ENCODE peak calls at places on chromosomes 2 and 18, in six cellular contexts. D is IMR-90, M is neural progenitor cell, H is HCT116, B is ovary, E is heart left ventricle. S is an unnamed sample. For H3K4me1, the result is how much of the 10 kb centered on the place peaks cover.

GRCh38 chr2:56474412-56475158 is 290.8 kb downstream of the CCDC85A start:
- DNase-seq in D (no peak), M (no peak), H (no peak), B (no peak), E (no peak), S (no peak)

GRCh38 chr18:48036191-48036590 is 105.7 kb upstream of the SMAD2 start:
- DNase-seq in D (no peak), M (no peak), H (no peak), B (no peak), E (no peak), S (no peak)

GRCh38 chr2:69514406-69514805 is 77.2 kb upstream of the NFU1 start:
- DNase-seq in D (peak), M (peak), H (no peak), B (peak), E (peak), S (no peak)

GRCh38 chr18:54675076-54675475 is 84.0 kb downstream of the DYNAP start:
- DNase-seq in D (no peak), M (peak), H (no peak), B (no peak), E (no peak), S (no peak)

GRCh38 chr2:28347596-28347995 is 45.1 kb upstream of the FOSL2 start:
- DNase-seq in D (no peak), M (no peak), H (no peak), B (no peak), E (no peak), S (no peak)

GRCh38 chr2:120451334-120451733 is 105.4 kb downstream of the INHBB start:
- DNase-seq in D (no peak), M (no peak), H (no peak), B (no peak), E (no peak), S (no peak)

GRCh38 chr18:75538727-75539126 is 111.2 kb upstream of the SMIM21 start:
- DNase-seq in D (peak), M (no peak), H (no peak), B (no peak), E (no peak), S (no peak)

GRCh38 chr2:236875906-236876505 is 209.7 kb upstream of the COPS8 start:
- DNase-seq in D (no peak), M (no peak), H (no peak), B (no peak), E (no peak), S (no peak)

GRCh38 chr2:129730979-129731378 is 248.5 kb upstream of the RAB6C start:
- DNase-seq in D (no peak), M (no peak), H (no peak), B (no peak), E (no peak), S (no peak)

GRCh38 chr2:159168707-159169106 is 117.8 kb downstream of the WDSUB1 start:
- DNase-seq in D (peak), M (no peak), H (no peak), B (no peak), E (no peak), S (no peak)

GRCh38 chr18:26370037-26370436 is 143.8 kb downstream of the TAF4B start:
- DNase-seq in D (no peak), M (no peak), H (no peak), B (no peak), E (no peak), S (no peak)

GRCh38 chr2:151241224-151241623 is 20.4 kb downstream of the RBM43 start:
- DNase-seq in D (peak), M (no peak), H (no peak), B (no peak), E (no peak), S (no peak)

GRCh38 chr2:1769703-1770422 is 25.5 kb upstream of the PXDN start:
- DNase-seq in D (peak), M (peak), H (peak), B (peak), E (peak), S (no peak)

GRCh38 chr2:219570194-219570923 is 980 bp downstream of the OBSL1 start:
- DNase-seq in D (peak), M (peak), H (no peak), B (peak), E (no peak), S (no peak)

GRCh38 chr18:51137051-51137729 is 60.3 kb downstream of the MEX3C start:
- DNase-seq in D (no peak), M (no peak), H (no peak), B (no peak), E (no peak), S (no peak)

GRCh38 chr18:6785001-6785400 is 55.5 kb downstream of the ARHGAP28 start:
- DNase-seq in D (peak), M (no peak), H (no peak), B (no peak), E (no peak), S (no peak)

GRCh38 chr18:77099501-77100370 is 32.8 kb downstream of the MBP start:
- DNase-seq in D (no peak), M (no peak), H (no peak), B (no peak), E (no peak), S (no peak)

GRCh38 chr2:26900831-26901321 is 52.9 kb downstream of the DPYSL5 start:
- DNase-seq in D (no peak), M (peak), H (no peak), B (no peak), E (no peak), S (no peak)

GRCh38 chr18:45059695-45060094 is 379.0 kb downstream of the SETBP1 start:
- DNase-seq in D (peak), M (no peak), H (no peak), B (no peak), E (no peak), S (no peak)

GRCh38 chr2:74458957-74459290 is 686 bp downstream of the WBP1 start:
- DNase-seq in D (no peak), M (no peak), H (no peak), B (no peak), E (no peak), S (no peak)

GRCh38 chr2:201182650-201183372 is at the start of gene CASP10:
- DNase-seq in D (peak), M (peak), H (peak), B (no peak), E (no peak), S (no peak)

GRCh38 chr2:134466141-134466540 is 212.3 kb downstream of the MGAT5 start:
- DNase-seq in D (no peak), M (peak), H (peak), B (no peak), E (no peak), S (no peak)

GRCh38 chr2:58063641-58064040 is 17.0 kb downstream of the VRK2 start:
- DNase-seq in D (peak), M (no peak), H (no peak), B (no peak), E (no peak), S (no peak)

GRCh38 chr18:78526923-78527775 is 452.5 kb upstream of the SALL3 start:
- DNase-seq in D (no peak), M (peak), H (no peak), B (no peak), E (no peak), S (no peak)

GRCh38 chr2:157246212-157247067 is 11.1 kb upstream of the GALNT5 start:
- DNase-seq in D (peak), M (peak), H (peak), B (no peak), E (no peak), S (no peak)

GRCh38 chr2:167986223-167986622 is 261.2 kb downstream of the STK39 start:
- DNase-seq in D (peak), M (no peak), H (no peak), B (no peak), E (no peak), S (no peak)

GRCh38 chr2:19839438-19839837 is 62.3 kb downstream of the TTC32 start:
- DNase-seq in D (no peak), M (no peak), H (no peak), B (no peak), E (no peak), S (no peak)
- H3K4me1 ChIP-seq in D (under half), M (under half), H (under half), B (under half), E (under half), S (under half)

GRCh38 chr18:62334110-62334509 is 9.0 kb downstream of the TNFRSF11A start:
- DNase-seq in D (peak), M (no peak), H (no peak), B (no peak), E (no peak), S (no peak)
- H3K4me1 ChIP-seq in D (under half), M (under half), H (under half), B (under half), E (under half), S (under half)

DNA sequence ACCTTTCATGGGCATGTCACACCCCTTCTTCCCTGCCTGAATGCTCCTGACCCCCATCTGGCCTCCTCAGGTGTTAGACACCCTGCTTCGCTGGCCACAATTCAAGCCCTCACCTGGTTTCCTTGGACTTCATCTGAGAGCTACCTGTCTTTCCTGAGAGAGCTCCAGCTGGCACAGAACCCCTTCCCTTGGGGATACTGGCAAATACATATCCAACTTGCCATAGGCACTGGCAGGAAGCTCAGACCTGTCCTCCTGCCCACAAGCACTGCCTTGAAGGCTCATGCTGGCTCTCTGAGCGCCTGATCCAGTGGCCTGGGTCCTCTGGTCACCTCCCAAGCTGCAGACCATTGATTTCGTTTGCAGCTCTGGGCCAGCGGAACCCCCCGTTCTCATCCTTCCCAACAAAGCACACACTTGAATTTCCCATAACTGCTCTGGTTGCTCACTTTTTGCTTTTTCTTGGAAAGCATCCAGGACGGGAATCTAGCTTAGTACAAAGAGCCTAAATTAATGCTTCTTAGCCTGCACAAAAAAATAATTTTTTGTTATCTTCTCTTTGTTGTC is 74.2 kb upstream of the MAP4K3 start:
- DNase-seq in D (no peak), M (no peak), H (no peak), B (peak), E (peak), S (no peak)
- H3K4me1 ChIP-seq in D (under half), M (under half), H (under half), B (under half), E (half or more), S (under half)

GRCh38 chr2:217413193-217413592 is 553.3 kb upstream of the TNP1 start:
- DNase-seq in D (no peak), M (no peak), H (no peak), B (no peak), E (no peak), S (no peak)

GRCh38 chr2:217412299-217412698 is 552.4 kb upstream of the TNP1 start:
- DNase-seq in D (no peak), M (no peak), H (no peak), B (no peak), E (no peak), S (no peak)

GRCh38 chr2:217407466-217407865 is 547.6 kb upstream of the TNP1 start:
- DNase-seq in D (no peak), M (no peak), H (no peak), B (no peak), E (no peak), S (no peak)

GRCh38 chr2:217412721-217413120 is 552.9 kb upstream of the TNP1 start:
- DNase-seq in D (no peak), M (no peak), H (no peak), B (no peak), E (peak), S (no peak)

DNA sequence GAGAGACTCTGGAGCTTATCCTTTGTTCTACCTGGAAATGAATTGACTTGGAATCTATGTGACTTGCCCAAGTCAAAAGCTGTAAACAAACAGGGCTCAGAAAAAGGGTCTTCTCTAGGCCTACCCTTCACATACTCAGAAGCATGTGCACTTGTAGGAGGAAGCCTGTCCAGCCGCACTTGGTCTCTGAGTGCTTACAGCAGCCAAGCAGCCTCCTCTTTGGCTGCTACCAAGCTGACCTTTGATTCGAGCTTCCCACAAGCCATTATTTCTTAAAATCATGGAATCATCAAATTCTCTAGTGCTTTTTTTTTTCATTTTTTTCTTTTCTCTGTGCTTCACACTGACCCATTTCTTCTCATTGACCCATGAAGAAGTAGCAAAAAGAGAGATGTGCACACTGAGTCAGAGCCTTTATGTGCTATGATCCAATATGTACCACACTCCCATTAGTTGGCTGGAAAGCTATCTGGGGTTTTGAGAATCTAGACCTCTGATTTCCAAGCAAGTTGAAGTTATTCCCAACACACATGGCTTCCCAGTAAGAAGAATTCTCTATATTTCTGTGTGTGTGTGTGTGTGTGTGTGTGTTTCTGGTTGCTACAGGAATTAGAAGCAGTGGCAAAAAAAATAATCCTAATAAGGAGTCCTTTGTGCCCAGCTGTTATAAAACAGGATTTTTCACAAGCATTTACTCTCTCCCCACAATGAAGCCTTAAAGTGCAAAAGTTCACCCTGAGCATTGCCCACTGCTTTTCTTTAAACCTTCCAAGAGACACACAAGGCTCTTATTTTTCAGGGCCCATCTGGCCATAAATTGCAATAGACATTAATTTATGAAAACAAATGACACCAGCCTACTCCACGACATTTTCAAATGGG is 550.3 kb upstream of the TNP1 start:
- DNase-seq in D (no peak), M (no peak), H (no peak), B (peak), E (no peak), S (no peak)
- H3K4me1 ChIP-seq in D (under half), M (under half), H (under half), B (under half), E (under half), S (under half)

GRCh38 chr2:95039978-95040377 is 14.5 kb downstream of the MAL start:
- DNase-seq in D (no peak), M (no peak), H (no peak), B (no peak), E (no peak), S (no peak)
- H3K4me1 ChIP-seq in D (under half), M (under half), H (under half), B (under half), E (under half), S (under half)

DNA sequence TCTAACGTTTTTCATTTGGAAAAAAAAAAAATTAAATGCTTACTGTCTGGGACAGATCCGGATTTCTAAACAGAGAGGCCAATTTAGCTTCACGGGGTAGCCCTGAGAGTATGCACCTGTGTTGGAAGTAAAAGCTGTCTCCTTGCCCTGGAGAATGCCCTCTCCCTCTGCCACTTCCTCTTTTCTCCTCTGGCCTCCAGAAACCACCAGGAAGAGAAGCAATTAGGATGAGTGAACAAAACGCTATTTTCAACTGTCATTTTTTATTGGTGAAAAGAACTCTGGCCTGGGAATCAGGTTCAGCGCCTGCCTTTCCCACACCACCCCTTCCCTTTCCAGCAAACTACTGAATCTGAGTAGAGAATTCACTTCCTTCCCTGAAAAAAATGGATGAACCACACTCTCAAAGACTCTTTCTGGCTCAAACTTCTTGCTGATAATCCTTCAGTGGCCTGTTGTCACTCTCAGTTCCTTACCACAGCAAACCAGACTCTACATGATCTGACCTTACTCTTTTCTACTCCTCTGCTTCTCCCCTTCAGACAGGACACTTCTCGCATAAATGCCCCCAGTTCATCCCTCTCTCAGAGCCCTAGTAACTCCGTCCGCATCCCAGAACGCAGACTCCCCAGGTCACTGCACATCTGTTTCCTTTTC is 29.8 kb downstream of the KLF7 start:
- DNase-seq in D (no peak), M (no peak), H (no peak), B (no peak), E (no peak), S (no peak)
- H3K4me1 ChIP-seq in D (under half), M (under half), H (under half), B (under half), E (half or more), S (under half)

DNA sequence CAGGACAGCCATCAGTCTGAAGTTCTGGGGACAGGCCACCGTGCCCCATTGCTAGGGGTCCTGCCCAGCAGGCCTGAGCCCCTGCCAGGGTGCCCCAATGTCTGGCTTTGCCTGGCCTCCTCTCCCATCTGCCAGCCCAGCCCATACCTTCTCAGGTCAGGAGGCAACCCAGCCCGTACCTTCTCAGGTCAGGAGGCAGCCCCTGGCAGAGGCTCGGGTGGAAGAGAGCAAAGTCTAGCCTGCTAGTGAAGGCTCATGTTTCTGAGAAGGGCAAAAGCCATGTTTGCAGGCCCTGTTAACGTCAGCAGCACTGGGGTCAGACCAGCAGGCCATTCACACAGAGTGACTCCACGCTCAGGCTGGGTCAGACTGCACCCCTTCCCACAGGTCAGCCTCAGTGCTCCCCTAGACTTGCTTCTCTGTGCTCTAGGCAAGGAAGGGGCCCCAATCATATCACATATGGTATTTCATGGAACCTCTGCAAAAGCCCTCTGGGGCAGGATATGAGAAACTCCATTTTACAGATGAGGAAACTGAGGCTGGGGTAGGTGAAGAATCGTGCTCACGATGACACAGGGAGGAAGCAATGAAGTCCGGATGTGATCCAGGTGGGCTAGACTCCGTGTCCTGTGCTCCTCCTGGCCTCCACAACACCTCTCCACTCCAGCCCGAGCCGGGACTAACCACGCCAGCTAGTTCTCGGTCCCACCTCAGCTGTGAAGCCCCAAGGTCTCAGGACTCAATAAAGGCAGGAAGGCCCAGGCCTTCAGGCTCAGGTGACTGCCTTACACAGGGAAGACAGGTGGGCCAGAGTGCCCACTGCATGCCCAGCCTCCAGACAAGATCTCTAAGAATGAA is 9.5 kb downstream of the SDC1 start:
- DNase-seq in D (no peak), M (no peak), H (no peak), B (no peak), E (peak), S (no peak)
- H3K4me1 ChIP-seq in D (under half), M (under half), H (under half), B (under half), E (under half), S (half or more)